ENCODE peak calls at places on chromosomes 16 and 17, in four cellular contexts. Z is A549, S is tibial artery, U is astrocyte of the cerebellum. G is an unnamed sample.
A peak's percentile ranks its signal among the peaks of the same experiment; 100 is the strongest.

GRCh38 chr17:17713839-17714238 is 32.6 kb downstream of the RAI1 start:
- DNase-seq in Z (no peak), S (no peak), U (no peak), G (peak; percentile 76)

GRCh38 chr17:4956493-4957061 is 5.7 kb downstream of the ENO3 start:
- DNase-seq in Z (no peak), S (no peak), U (no peak), G (no peak)

GRCh38 chr17:1399366-1399678 is 700 bp downstream of the YWHAE start:
- DNase-seq in Z (no peak), S (peak; percentile 38), U (no peak), G (no peak)

GRCh38 chr17:4585203-4585939 is 1.0 kb downstream of the SMTNL2 start:
- DNase-seq in Z (no peak), S (no peak), U (no peak), G (no peak)

GRCh38 chr17:80843741-80844156 is 147.9 kb upstream of the CHMP6 start:
- DNase-seq in Z (no peak), S (peak; percentile 2), U (no peak), G (no peak)

GRCh38 chr16:27776556-27776955 is 226.6 kb downstream of the KATNIP start:
- DNase-seq in Z (no peak), S (no peak), U (no peak), G (no peak)

GRCh38 chr16:84885024-84885910 is 65.5 kb downstream of the CRISPLD2 start:
- DNase-seq in Z (no peak), S (no peak), U (no peak), G (no peak)

GRCh38 chr16:85626191-85626951 is 13.2 kb downstream of the GSE1 start:
- DNase-seq in Z (no peak), S (no peak), U (no peak), G (no peak)

GRCh38 chr17:876272-876671 is 94.1 kb downstream of the MRM3 start:
- DNase-seq in Z (no peak), S (no peak), U (no peak), G (no peak)

GRCh38 chr16:31265329-31266245 is 5.8 kb downstream of the ITGAM start:
- DNase-seq in Z (peak; percentile 85), S (no peak), U (no peak), G (no peak)

GRCh38 chr17:43217614-43218087 is 6.0 kb downstream of the TMEM106A start:
- DNase-seq in Z (no peak), S (no peak), U (no peak), G (no peak)

GRCh38 chr17:14019186-14019956 is 49.9 kb upstream of the COX10 start:
- DNase-seq in Z (no peak), S (no peak), U (no peak), G (no peak)

GRCh38 chr17:42525221-42525620 is 10.8 kb upstream of the NAGLU start:
- DNase-seq in Z (no peak), S (no peak), U (no peak), G (no peak)

GRCh38 chr17:48551601-48552452 is 6.9 kb upstream of the HOXB2 start:
- DNase-seq in Z (no peak), S (no peak), U (no peak), G (no peak)

GRCh38 chr16:49478107-49478506 is 104.5 kb downstream of the C16orf78 start:
- DNase-seq in Z (no peak), S (no peak), U (no peak), G (no peak)

GRCh38 chr16:27230562-27230991 is 27.3 kb downstream of the KDM8 start:
- DNase-seq in Z (no peak), S (no peak), U (no peak), G (no peak)

GRCh38 chr16:31568577-31569359 is 41.1 kb downstream of the AHSP start:
- DNase-seq in Z (no peak), S (no peak), U (no peak), G (no peak)

GRCh38 chr16:77844801-77845200 is 56.4 kb downstream of the VAT1L start:
- DNase-seq in Z (no peak), S (no peak), U (no peak), G (no peak)

GRCh38 chr17:58329035-58329807 is 626 bp upstream of the TSPOAP1 start:
- DNase-seq in Z (no peak), S (peak; percentile 53), U (no peak), G (no peak)

GRCh38 chr16:13203725-13204124 is 302.3 kb downstream of the SHISA9 start:
- DNase-seq in Z (no peak), S (no peak), U (no peak), G (no peak)

GRCh38 chr17:14815079-14815478 is 450.0 kb downstream of the PMP22 start:
- DNase-seq in Z (no peak), S (no peak), U (no peak), G (no peak)

GRCh38 chr16:21526923-21527807 is 72.2 kb upstream of the METTL9 start:
- DNase-seq in Z (no peak), S (no peak), U (no peak), G (no peak)

GRCh38 chr17:77130521-77130920 is 10.2 kb upstream of the SEC14L1 start:
- DNase-seq in Z (no peak), S (no peak), U (no peak), G (no peak)

GRCh38 chr17:45818041-45818440 is 26.6 kb upstream of the SPPL2C start:
- DNase-seq in Z (no peak), S (no peak), U (no peak), G (no peak)

GRCh38 chr16:9102379-9102778 is 10.9 kb downstream of the HAPSTR1 start:
- DNase-seq in Z (peak; percentile 37), S (no peak), U (peak; percentile 55), G (no peak)

GRCh38 chr17:607341-608060 is 107.1 kb downstream of the VPS53 start:
- DNase-seq in Z (no peak), S (no peak), U (no peak), G (no peak)

GRCh38 chr17:63665527-63666214 is 34.3 kb downstream of the LIMD2 start:
- DNase-seq in Z (no peak), S (no peak), U (no peak), G (no peak)

GRCh38 chr17:55540414-55541091 is 29.3 kb upstream of the SMIM36 start:
- DNase-seq in Z (peak; percentile 90), S (no peak), U (no peak), G (no peak)

GRCh38 chr17:17819561-17819995 is 17.2 kb downstream of the SREBF1 start:
- DNase-seq in Z (peak; percentile 89), S (peak; percentile 68), U (peak; percentile 86), G (peak; percentile 86)

GRCh38 chr17:4560837-4561241 is 462 bp upstream of the GGT6 start:
- DNase-seq in Z (no peak), S (no peak), U (no peak), G (no peak)

GRCh38 chr16:4675864-4676786 is 17.2 kb upstream of the NUDT16L1 start:
- DNase-seq in Z (no peak), S (no peak), U (no peak), G (no peak)

GRCh38 chr16:592518-593306 is 2.8 kb downstream of the RAB40C start:
- DNase-seq in Z (no peak), S (peak; percentile 61), U (no peak), G (no peak)
- H3K4me3 ChIP-seq in Z (no peak overlapping the region), S (no peak overlapping the region), U (no peak overlapping the region), G (no peak overlapping the region)

GRCh38 chr17:79835953-79836951 is 3.0 kb downstream of the CBX4 start:
- DNase-seq in Z (peak; percentile 61), S (no peak), U (no peak), G (no peak)

GRCh38 chr17:79835470-79835899 is 3.8 kb downstream of the CBX4 start:
- DNase-seq in Z (no peak), S (no peak), U (no peak), G (no peak)

GRCh38 chr17:79833744-79834574 is 5.3 kb downstream of the CBX4 start:
- DNase-seq in Z (no peak), S (no peak), U (no peak), G (no peak)

GRCh38 chr17:79833110-79833450 is 6.2 kb downstream of the CBX4 start:
- DNase-seq in Z (no peak), S (no peak), U (no peak), G (no peak)

DNA sequence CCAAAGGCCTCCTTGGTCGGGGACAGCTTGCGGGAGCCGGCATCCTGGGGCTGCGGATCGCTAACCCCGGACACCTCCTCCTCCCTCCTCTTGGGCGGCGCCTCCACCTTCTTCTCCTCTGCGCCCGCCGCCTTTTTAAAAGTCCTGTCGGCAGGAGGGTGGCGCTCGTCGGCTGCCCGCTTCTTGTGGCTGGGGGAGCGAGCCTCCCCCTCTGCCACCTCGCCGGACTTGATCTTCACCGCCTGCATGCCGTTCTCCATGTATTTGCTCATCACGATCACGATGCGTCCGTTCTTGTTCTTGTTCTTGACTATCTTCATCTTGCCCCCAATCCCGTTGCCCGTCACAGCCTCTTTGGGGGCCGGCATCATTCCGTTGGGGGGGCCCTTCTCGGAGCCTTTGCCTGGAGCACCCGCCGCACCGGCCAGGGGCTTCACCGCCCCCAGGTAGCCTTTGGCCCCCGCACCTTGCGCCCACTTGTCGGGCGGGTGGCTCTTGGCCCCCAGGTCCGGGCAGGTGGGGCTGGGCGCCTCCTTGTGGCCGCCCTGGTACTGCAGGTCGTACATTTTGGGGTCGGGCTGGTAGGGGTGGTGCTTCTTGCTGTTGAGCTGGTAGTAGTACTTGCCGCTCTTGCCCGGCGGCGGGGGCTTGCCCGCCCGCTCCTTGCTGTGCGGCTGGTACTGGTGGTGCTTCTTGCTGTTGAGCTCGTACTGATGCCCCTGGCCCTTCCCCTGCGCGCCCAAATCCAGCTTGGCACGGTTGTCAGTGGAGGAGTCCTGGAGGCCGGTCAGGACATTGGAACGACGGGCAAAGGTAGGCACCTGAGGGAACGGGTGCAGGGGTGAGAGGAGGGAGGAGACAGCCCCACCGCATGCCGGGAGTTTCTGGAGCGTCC is 4.4 kb downstream of the CBX4 start:
- DNase-seq in Z (peak; percentile 61), S (no peak), U (no peak), G (no peak)
- H3K4me3 ChIP-seq in Z (no peak overlapping the region), S (no peak overlapping the region), U (no peak overlapping the region), G (no peak overlapping the region)

DNA sequence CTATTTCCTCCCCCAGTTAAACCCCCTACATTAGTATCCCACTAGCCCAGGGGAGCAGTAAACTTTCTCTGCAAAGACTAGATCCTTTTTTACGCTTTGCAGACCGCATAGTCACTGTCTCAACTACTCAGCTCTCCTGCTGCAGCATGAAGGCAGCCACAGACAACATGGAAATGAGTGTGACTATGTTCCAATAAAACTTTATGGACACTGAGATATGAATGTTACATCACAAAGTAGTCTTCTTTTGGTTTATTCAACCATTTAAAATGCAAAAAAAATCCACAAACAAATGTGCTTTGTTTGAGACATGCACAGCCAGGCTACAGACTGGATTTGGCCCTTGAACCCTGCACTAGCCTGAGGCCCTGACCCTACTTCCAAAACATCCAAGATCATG is 1.9 kb upstream of the RNASEK start:
- DNase-seq in Z (no peak), S (no peak), U (no peak), G (no peak)
- H3K4me3 ChIP-seq in Z (no peak overlapping the region), S (no peak overlapping the region), U (no peak overlapping the region), G (no peak overlapping the region)

DNA sequence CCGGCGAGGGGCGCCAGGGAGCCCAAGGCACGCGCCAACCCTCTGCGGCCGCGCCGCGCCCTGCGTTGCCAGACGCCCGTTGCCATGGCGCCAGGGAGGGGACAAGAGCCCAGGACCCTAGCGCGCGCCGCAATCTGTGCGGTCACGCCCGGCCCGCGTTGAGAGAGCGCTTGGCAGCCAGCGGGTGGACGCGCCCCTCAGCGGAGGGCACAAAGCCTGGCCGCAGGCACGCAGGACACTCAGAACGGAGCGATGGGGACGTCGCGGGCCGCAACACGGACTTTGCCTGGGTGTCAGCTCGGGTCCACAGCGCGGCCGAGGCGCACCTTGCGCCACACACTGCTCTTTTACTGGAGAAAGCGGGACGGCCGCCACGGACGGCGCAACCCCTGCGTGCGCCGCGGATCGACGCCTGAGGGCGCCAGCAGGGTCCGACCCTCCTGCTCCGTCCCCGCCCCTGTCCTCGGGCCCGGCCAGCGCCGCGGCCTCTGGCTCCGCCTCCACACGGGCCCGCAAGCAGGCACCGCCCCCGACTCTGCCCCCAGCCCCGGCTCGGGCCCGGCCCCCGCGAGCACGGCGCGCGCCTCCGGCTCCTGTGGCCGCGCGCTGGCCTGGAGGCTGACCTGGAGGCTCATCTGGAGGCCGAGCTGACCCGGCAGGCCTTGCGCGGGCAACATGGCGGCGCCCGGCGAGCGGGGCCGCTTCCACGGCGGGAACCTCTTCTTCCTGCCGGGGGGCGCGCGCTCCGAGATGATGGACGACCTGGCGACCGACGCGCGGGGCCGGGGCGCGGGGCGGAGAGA is at the start of gene GFER:
- DNase-seq in Z (peak; percentile 96), S (peak; percentile 85), U (peak; percentile 74), G (peak; percentile 68)
- H3K4me3 ChIP-seq in Z (peak within 1 kb of the TSS; percentile 67), S (peak within 1 kb of the TSS; percentile 80), U (peak within 1 kb of the TSS; percentile 63), G (peak within 1 kb of the TSS; percentile 69)